ENCODE peak calls at places on chromosomes 11 and 22, in eight cellular contexts. W, B, M, S, V, A, N and F are unnamed samples.
A peak's percentile ranks its signal among the peaks of the same experiment; 100 is the strongest.

GRCh38 chr11:614583-615452 is 932 bp downstream of the IRF7 start:
- DNase-seq in M (no peak), S (no peak), A (peak; percentile 68), N (no peak), W (no peak), V (no peak), B (peak; percentile 71), F (no peak)

GRCh38 chr11:130666781-130667251 is 218.4 kb downstream of the ADAMTS15 start:
- DNase-seq in A (no peak), W (no peak), B (no peak), V (peak; percentile 80), N (peak; percentile 73), S (no peak), M (no peak), F (no peak)

GRCh38 chr11:111220716-111221115 is 24.8 kb upstream of the POU2AF2 start:
- DNase-seq in W (no peak), N (peak; percentile 60), V (no peak), A (no peak), M (no peak), B (no peak), S (no peak), F (no peak)

GRCh38 chr22:49686495-49687219 is 141.0 kb downstream of the BRD1 start:
- DNase-seq in M (peak; percentile 70), A (peak; percentile 49), N (no peak), S (no peak), B (no peak), V (no peak), W (no peak), F (peak; percentile 94)

GRCh38 chr11:64650923-64651523 is 60.0 kb downstream of the SLC22A12 start:
- DNase-seq in N (no peak), B (no peak), A (no peak), S (peak; percentile 13), W (peak; percentile 53), M (no peak), V (no peak), F (no peak)

GRCh38 chr11:7353100-7353499 is 101.4 kb downstream of the SYT9 start:
- DNase-seq in B (no peak), N (no peak), V (no peak), M (no peak), S (peak; percentile 22), A (no peak), W (peak; percentile 43), F (no peak)

GRCh38 chr22:38016182-38017078 is 32.1 kb upstream of the SOX10 start:
- DNase-seq in W (no peak), N (no peak), B (peak; percentile 79), V (no peak), S (no peak), A (no peak), M (no peak), F (no peak)

GRCh38 chr11:10550988-10551657 is 10.1 kb upstream of the RNF141 start:
- DNase-seq in S (no peak), V (no peak), B (no peak), W (no peak), N (no peak), M (no peak), A (no peak), F (no peak)

GRCh38 chr22:40107756-40108437 is 69.8 kb upstream of the TNRC6B start:
- DNase-seq in S (no peak), A (no peak), W (peak; percentile 14), B (no peak), N (no peak), V (no peak), M (no peak), F (no peak)

GRCh38 chr11:44223261-44223660 is 86.7 kb downstream of the ALX4 start:
- DNase-seq in B (no peak), N (peak; percentile 47), V (no peak), W (no peak), S (no peak), A (no peak), M (no peak), F (no peak)

GRCh38 chr11:73263640-73264039 is 8.5 kb upstream of the P2RY6 start:
- DNase-seq in M (peak; percentile 20), N (no peak), S (no peak), V (no peak), A (no peak), B (no peak), W (no peak), F (no peak)

GRCh38 chr22:24421428-24421931 is 5.9 kb upstream of the ADORA2A start:
- DNase-seq in S (peak; percentile 12), M (no peak), W (peak; percentile 36), V (no peak), A (no peak), N (no peak), B (no peak), F (no peak)

GRCh38 chr11:68215087-68215445 is 2.0 kb upstream of the KMT5B start:
- DNase-seq in V (no peak), W (no peak), N (no peak), S (no peak), A (no peak), B (peak; percentile 46), M (peak; percentile 69), F (no peak)

GRCh38 chr11:70247710-70248072 is 22.8 kb upstream of the PPFIA1 start:
- DNase-seq in A (no peak), V (no peak), W (no peak), M (no peak), B (no peak), N (no peak), S (no peak), F (no peak)

GRCh38 chr11:2791139-2791520 is 91.3 kb upstream of the KCNQ1OT1 start:
- DNase-seq in A (peak; percentile 69), V (no peak), W (no peak), N (no peak), B (peak; percentile 23), S (no peak), M (peak; percentile 69), F (no peak)

GRCh38 chr11:126391286-126391954 is 35.9 kb downstream of the ST3GAL4 start:
- DNase-seq in A (peak; percentile 40), S (no peak), B (no peak), N (no peak), W (no peak), V (no peak), M (no peak), F (no peak)

GRCh38 chr11:126393143-126393542 is 37.7 kb downstream of the ST3GAL4 start:
- DNase-seq in W (no peak), M (no peak), V (no peak), A (peak; percentile 47), N (no peak), B (no peak), S (no peak), F (no peak)

GRCh38 chr11:126390418-126390817 is 34.9 kb downstream of the ST3GAL4 start:
- DNase-seq in M (no peak), A (no peak), W (no peak), S (no peak), V (no peak), N (no peak), B (no peak), F (no peak)

GRCh38 chr11:126392638-126393023 is 37.1 kb downstream of the ST3GAL4 start:
- DNase-seq in M (no peak), B (no peak), S (no peak), W (no peak), A (no peak), V (no peak), N (no peak), F (no peak)

DNA sequence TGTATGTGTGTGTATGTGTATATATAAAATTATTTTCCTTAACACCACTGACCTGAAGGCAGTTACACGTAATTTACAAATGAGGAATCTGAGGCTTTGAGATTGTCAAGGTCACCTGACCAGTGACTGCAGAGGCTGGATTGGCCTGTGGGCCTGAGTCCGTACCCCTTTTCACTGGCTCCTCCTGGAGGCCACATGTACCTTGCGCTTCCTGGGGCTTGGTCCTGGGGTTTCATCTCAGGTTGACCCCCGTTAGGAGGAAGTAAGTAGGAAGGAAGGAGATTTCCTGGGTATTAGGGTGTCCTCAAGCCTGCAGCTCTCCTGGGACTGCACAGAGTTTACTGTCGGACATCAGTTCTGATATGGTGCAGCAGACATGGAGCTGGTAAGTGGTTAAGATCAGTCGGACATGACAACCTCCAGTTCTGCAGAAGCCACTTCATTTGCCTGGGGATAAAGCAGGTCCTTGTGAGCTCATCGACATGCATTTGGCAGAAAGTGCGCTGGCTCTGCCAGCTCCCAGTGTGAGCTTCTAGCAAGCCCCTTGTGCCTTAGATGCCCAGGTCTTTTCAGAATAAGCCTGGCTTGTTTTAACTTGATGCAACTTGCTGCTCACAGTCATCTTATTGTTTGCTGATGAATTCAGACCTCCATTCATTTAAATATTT is 36.6 kb downstream of the ST3GAL4 start:
- DNase-seq in V (no peak), B (no peak), W (no peak), A (peak; percentile 57), N (no peak), S (no peak), M (no peak), F (no peak)
- H3K4me3 ChIP-seq in V (no peak overlapping the region), B (no peak overlapping the region), W (no peak overlapping the region), A (no peak overlapping the region), N (no peak overlapping the region), S (no peak overlapping the region), M (no peak overlapping the region), F (no peak overlapping the region)

GRCh38 chr11:128492903-128493569 is 94.3 kb downstream of the ETS1 start:
- DNase-seq in N (no peak), B (no peak), A (no peak), V (no peak), W (no peak), S (no peak), M (no peak), F (no peak)
- TF ChIP-seq CTCF in N (no peak), B (no peak), A (no peak), V (no peak), W (no peak), S (no peak), M (no peak), F (no peak)

DNA sequence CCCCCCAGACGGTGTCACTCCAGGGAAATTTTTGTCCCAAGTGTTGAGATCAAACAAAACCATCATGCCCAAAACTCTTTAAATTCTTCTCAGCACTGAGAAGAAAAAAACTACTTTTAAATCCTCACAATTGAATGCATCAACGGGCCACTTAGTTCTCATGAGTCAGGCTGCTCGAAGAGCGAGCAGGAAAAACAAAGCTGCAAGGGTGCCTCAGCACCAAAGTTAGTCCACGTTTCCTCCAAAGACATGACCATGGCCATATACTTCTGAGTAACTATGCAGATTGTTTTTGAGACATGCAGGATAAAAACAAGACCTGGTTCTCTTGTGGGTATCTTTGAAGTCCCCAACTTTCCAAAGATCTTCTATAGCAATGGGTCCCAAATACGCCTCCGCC is 12.7 kb downstream of the MN1 start:
- DNase-seq in V (no peak), B (no peak), M (no peak), S (no peak), A (no peak), W (no peak), N (peak; percentile 59), F (no peak)
- H3K27me3 ChIP-seq in V (no peaks in the 10 kb centered on the region), B (no peaks in the 10 kb centered on the region), M (no peaks in the 10 kb centered on the region), S (no peaks in the 10 kb centered on the region), A (no peaks in the 10 kb centered on the region), W (peaks cover 28% of the 10 kb centered on the region), N (no peaks in the 10 kb centered on the region), F (no peaks in the 10 kb centered on the region)

DNA sequence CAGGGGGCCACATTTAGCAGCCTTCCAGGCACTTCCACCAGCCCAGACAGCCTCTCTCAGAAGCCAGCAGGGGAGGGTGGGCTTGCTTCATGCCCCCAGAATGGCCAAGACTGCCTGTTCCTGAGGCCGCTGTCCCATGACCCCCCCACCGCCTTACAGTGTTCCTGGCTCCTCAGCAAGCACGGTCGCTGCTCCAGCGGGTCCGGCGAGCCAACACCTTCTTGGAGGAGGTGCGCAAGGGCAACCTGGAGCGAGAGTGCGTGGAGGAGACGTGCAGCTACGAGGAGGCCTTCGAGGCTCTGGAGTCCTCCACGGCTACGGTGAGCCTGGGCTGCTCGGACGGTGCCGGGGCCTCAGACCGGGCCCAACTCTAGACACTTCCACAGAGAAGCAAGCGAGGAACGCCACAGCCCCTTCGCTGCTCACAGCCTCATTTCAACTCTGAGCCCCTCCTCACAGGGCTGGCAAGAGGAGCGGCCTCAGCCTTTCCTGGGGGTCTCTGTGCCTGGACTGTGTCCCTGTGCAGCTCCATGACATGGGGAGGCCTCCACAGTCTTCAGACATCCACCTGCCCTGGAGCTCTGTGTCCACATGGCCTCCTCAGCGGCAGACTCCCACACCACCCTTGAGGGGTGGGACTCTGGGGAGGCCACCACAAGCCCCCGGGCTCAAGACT is 668 bp downstream of the F2 start:
- DNase-seq in V (no peak), A (no peak), N (no peak), S (no peak), W (no peak), M (no peak), B (no peak), F (no peak)
- H3K4me3 ChIP-seq in V (no peak overlapping the region), A (no peak overlapping the region), N (no peak overlapping the region), S (no peak overlapping the region), W (no peak overlapping the region), M (no peak overlapping the region), B (no peak overlapping the region), F (no peak overlapping the region)